ENCODE peak calls at places on chromosomes 11 and 22, in seven cellular contexts. V is HFF-Myc, W is GM13977, Q is GM23338, Z is nephron progenitor cell, P is astrocyte of the cerebellum, E is WTC11. R is an unnamed sample.

GRCh38 chr11:15107730-15108515 is 6.8 kb upstream of the INSC start:
- DNase-seq in P (no peak), E (no peak), V (no peak), Q (no peak), Z (no peak), W (no peak), R (no peak)

GRCh38 chr11:15117751-15118150 is 3.0 kb downstream of the INSC start:
- DNase-seq in P (no peak), Q (no peak), E (no peak), V (no peak), Z (no peak), W (no peak), R (no peak)

GRCh38 chr11:32706985-32707736 is 87.3 kb downstream of the CCDC73 start:
- DNase-seq in P (peak; percentile 75), Z (no peak), W (peak; percentile 69), Q (no peak), V (peak; percentile 25), E (no peak), R (no peak)

GRCh38 chr11:20658135-20658534 is 11.3 kb upstream of the NELL1 start:
- DNase-seq in E (no peak), P (no peak), Z (no peak), W (no peak), Q (no peak), V (no peak), R (no peak)

GRCh38 chr22:32951807-32952153 is 106.4 kb downstream of the SYN3 start:
- DNase-seq in E (no peak), W (no peak), V (no peak), Q (no peak), P (no peak), Z (no peak), R (no peak)

GRCh38 chr11:80096736-80097135 is 655.9 kb upstream of the TENM4 start:
- DNase-seq in P (peak; percentile 81), Z (no peak), Q (no peak), V (peak; percentile 53), E (no peak), W (no peak), R (no peak)

GRCh38 chr11:125995313-125995712 is 49.5 kb downstream of the VSIG10L2 start:
- DNase-seq in V (no peak), E (no peak), W (peak; percentile 44), Z (no peak), Q (no peak), P (no peak), R (no peak)

GRCh38 chr11:114149689-114150407 is 90.3 kb downstream of the ZBTB16 start:
- DNase-seq in P (no peak), W (no peak), Q (no peak), V (no peak), Z (no peak), E (no peak), R (no peak)

GRCh38 chr11:84019576-84020194 is 733.5 kb upstream of the CCDC90B start:
- DNase-seq in V (no peak), Q (no peak), W (no peak), E (no peak), P (peak; percentile 55), Z (no peak), R (no peak)

GRCh38 chr11:9130297-9130696 is 38.9 kb upstream of the SCUBE2 start:
- DNase-seq in Z (no peak), W (no peak), E (no peak), Q (no peak), P (no peak), V (no peak), R (no peak)

GRCh38 chr11:69864589-69864929 is 45.3 kb upstream of the FGF3 start:
- DNase-seq in E (no peak), W (no peak), V (no peak), P (no peak), Q (no peak), Z (no peak), R (no peak)

GRCh38 chr11:70220920-70221319 is 17.8 kb downstream of the FADD start:
- DNase-seq in W (no peak), Z (no peak), Q (no peak), V (no peak), P (no peak), E (no peak), R (no peak)

GRCh38 chr11:118639899-118640298 is 32.5 kb downstream of the PHLDB1 start:
- DNase-seq in Z (no peak), Q (no peak), W (no peak), V (no peak), E (no peak), P (no peak), R (no peak)

GRCh38 chr22:22520020-22520656 is at the start of gene ZNF280A:
- DNase-seq in Z (no peak), Q (peak; percentile 38), P (no peak), W (no peak), E (no peak), V (no peak), R (no peak)

GRCh38 chr11:93131709-93132108 is 66.1 kb downstream of the SLC36A4 start:
- DNase-seq in E (no peak), W (no peak), V (no peak), P (no peak), Q (peak; percentile 62), Z (no peak), R (no peak)
- TF ChIP-seq CTCF in E (no peak), W (peak; percentile 20), V (peak; percentile 7), P (no peak), Q (peak; percentile 91), Z (peak; percentile 13), R (no peak)

GRCh38 chr11:13029872-13030271 is 20.8 kb downstream of the RASSF10 start:
- DNase-seq in Z (no peak), V (no peak), Q (no peak), P (no peak), W (no peak), E (no peak), R (no peak)
- TF ChIP-seq CTCF in Z (no peak), V (no peak), Q (no peak), P (no peak), W (no peak), E (no peak), R (no peak)

GRCh38 chr11:10605941-10606381 is 37.5 kb upstream of the LYVE1 start:
- DNase-seq in P (no peak), Z (peak; percentile 25), V (no peak), W (no peak), E (peak; percentile 58), Q (peak; percentile 55), R (no peak)

GRCh38 chr11:10604340-10604748 is 35.9 kb upstream of the LYVE1 start:
- DNase-seq in Q (no peak), P (no peak), V (no peak), Z (no peak), E (no peak), W (no peak), R (no peak)

GRCh38 chr11:10603721-10604297 is 35.3 kb upstream of the LYVE1 start:
- DNase-seq in Z (no peak), W (no peak), E (no peak), V (no peak), P (no peak), Q (no peak), R (no peak)

GRCh38 chr11:10607462-10607861 is 39.0 kb upstream of the LYVE1 start:
- DNase-seq in W (no peak), P (no peak), V (no peak), Z (no peak), Q (no peak), E (no peak), R (no peak)

DNA sequence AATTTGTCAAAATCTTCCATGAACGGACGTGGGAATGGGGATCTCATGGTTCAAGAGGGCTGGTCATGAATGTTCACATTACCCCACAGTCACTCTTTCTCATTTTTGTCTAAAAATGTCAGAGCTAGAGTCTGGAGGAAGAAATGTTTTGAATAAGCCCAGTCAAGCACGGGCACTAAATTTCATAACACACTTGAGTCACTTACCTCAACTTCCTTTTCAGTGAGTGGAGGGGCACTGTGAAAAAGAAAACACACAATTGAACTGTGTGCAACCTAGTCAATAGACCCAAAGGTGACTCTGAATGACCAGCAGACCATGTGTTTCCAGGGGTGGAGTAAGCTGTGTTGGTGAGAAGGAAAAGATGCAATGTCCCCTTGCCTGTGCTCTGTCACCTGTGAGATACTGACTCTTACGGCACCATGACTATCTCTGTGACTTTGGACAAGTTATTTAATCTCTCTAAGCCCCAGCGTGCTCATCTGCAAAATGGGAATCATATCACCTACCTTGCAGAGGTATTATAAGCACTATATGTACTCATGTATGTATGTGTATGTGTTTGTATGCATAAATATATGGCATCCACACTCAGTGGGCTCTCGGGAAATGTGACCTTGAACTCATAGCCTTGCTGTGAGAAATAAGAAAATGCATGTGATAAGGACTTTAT is 38.2 kb upstream of the LYVE1 start:
- DNase-seq in W (peak; percentile 56), Q (no peak), Z (no peak), V (no peak), E (no peak), P (no peak), R (no peak)
- TF ChIP-seq CTCF in W (no peak), Q (no peak), Z (no peak), V (no peak), E (no peak), P (no peak), R (no peak)

DNA sequence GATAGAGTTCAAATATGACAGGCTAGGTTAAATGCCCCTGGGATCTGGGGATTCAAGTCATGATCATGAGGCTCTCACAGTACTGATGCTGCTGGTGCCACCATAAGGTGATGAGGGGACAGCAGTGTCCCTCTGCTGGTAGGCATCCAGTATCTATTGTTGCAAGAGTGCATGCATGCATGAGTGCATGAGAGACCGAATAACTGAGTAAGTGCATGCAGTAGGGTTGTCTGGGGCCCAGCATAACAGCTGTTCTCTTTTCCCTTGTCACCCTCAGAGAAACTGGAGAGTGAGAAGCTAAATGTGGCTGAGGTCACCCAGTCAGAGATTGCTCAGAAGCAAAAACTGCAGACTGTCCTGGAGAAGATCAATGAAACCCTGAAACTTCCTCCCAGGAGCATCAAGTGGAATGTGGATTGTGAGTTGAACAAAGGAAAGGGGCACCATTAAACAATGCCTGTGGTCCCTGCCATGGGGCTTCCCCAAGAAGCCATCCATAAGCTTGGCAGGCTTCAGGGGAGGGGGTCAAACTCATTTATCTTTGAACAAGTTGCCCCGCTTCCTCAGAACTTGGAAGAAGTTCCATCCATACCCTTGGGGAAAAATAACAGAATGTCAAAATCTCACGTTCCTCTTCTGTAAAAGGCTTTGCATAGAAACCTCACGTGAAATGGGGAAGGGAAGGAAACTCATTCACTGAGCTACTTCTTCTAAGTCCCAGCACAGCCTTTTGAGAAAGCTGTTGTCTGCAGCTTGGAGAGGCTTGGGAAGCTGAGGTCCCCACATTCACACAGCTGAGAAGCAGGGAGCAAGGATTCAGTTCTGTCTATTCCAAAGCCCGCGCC is 119.0 kb downstream of the PARVA start:
- DNase-seq in W (no peak), Z (no peak), V (no peak), Q (peak; percentile 27), P (no peak), E (no peak), R (no peak)
- TF ChIP-seq CTCF in W (no peak), Z (peak; percentile 11), V (peak; percentile 33), Q (peak; percentile 49), P (no peak), E (no peak), R (no peak)

R was measured in CD4-positive, alpha-beta T cell.